ENCODE peak calls at places on chromosome 18, in nine cellular contexts. M is HFF-Myc, Z is WTC11, W is DND-41, V is GM10248, P is GM06990, R is activated B cell treated with CpG ODN at 0.5 μM for 24 hours, L is HepG2, H is colonic mucosa. X is an unnamed sample.

GRCh38 chr18:8462651-8463185 is 146.5 kb upstream of the RAB12 start:
- DNase-seq in M (no peak), Z (no peak), W (no peak), V (no peak), P (no peak), R (no peak), L (peak), H (no peak), X (no peak)

GRCh38 chr18:61939032-61939674 is 46.3 kb upstream of the RNF152 start:
- DNase-seq in M (no peak), Z (no peak), W (no peak), V (no peak), P (no peak), R (no peak), L (no peak), H (no peak), X (no peak)

GRCh38 chr18:33152376-33152775 is 288.1 kb downstream of the CCDC178 start:
- DNase-seq in M (no peak), Z (no peak), W (no peak), V (no peak), P (no peak), R (no peak), L (no peak), H (no peak), X (no peak)

GRCh38 chr18:59814872-59815271 is 84.9 kb upstream of the PMAIP1 start:
- DNase-seq in M (peak), Z (no peak), W (no peak), V (no peak), P (no peak), R (no peak), L (no peak), H (no peak), X (no peak)

GRCh38 chr18:43719264-43719795 is 442.0 kb upstream of the SYT4 start:
- DNase-seq in M (no peak), Z (no peak), W (no peak), V (no peak), P (no peak), R (no peak), L (no peak), H (no peak), X (no peak)

GRCh38 chr18:28837100-28837499 is 660.2 kb upstream of the CDH2 start:
- DNase-seq in M (no peak), Z (no peak), W (no peak), V (no peak), P (no peak), R (no peak), L (no peak), H (no peak), X (no peak)

GRCh38 chr18:77147418-77147852 is 14.9 kb upstream of the MBP start:
- DNase-seq in M (no peak), Z (no peak), W (no peak), V (no peak), P (no peak), R (peak), L (no peak), H (no peak), X (no peak)

GRCh38 chr18:21241224-21242131 is 554 bp upstream of the GREB1L start:
- DNase-seq in M (no peak), Z (peak), W (no peak), V (no peak), P (no peak), R (no peak), L (no peak), H (peak), X (peak)

GRCh38 chr18:10420561-10421352 is 33.7 kb upstream of the APCDD1 start:
- DNase-seq in M (no peak), Z (no peak), W (no peak), V (no peak), P (no peak), R (no peak), L (no peak), H (no peak), X (no peak)

GRCh38 chr18:40072761-40073160 is 1882.3 kb upstream of the PIK3C3 start:
- DNase-seq in M (no peak), Z (no peak), W (no peak), V (no peak), P (no peak), R (no peak), L (no peak), H (no peak), X (no peak)

DNA sequence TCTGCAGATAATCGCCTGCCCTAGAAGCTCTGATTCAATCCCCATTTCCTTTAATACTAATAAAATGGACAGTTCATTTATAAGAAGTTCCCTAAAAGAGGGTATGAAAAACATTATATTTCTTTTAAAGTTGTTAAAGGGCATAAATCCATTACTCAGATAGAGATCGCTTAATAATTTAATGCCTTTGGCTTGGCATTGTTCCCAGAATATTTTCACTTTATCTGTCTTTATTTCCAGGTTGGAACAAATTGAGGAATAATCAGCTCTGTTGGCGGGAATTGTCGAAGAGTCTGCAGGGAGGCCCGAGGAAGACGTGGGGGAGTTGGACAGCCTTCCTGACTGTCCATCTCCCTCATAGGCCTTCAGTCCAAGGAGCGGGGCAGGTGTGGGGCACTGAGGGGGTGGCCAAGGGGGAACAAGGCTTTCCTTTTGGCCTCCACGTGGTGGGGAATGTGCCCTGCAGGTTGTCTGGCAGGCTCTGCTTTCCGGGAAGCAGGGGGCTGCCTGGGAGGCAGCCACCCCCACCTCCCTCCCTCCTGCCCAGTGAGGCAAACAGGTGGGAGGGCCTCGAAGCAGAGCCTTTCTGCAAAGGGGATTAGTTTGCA is 179.6 kb downstream of the ZBTB7C start:
- DNase-seq in M (no peak), Z (peak), W (no peak), V (no peak), P (no peak), R (no peak), L (no peak), H (no peak), X (no peak)
- TF ChIP-seq CTCF in M (no peak), Z (no peak), W (no peak), V (no peak), P (no peak), R (no peak), L (no peak), H (no peak), X (no peak)

GRCh38 chr18:70235478-70235877 is 30.0 kb upstream of the RTTN start:
- DNase-seq in M (no peak), Z (no peak), W (no peak), V (no peak), P (no peak), R (no peak), L (no peak), H (no peak), X (no peak)
- TF ChIP-seq CTCF in M (no peak), Z (no peak), W (no peak), V (no peak), P (no peak), R (no peak), L (no peak), H (no peak), X (no peak)

GRCh38 chr18:57859314-57859713 is 56.2 kb upstream of the ATP8B1 start:
- DNase-seq in M (no peak), Z (peak), W (peak), V (peak), P (no peak), R (no peak), L (peak), H (peak), X (no peak)
- TF ChIP-seq CTCF in M (peak), Z (peak), W (peak), V (peak), P (peak), R (no peak), L (peak), H (peak), X (peak)

GRCh38 chr18:12767580-12768155 is 64.8 kb downstream of the PSMG2 start:
- DNase-seq in M (no peak), Z (no peak), W (peak), V (no peak), P (no peak), R (no peak), L (peak), H (no peak), X (no peak)

GRCh38 chr18:12768622-12769021 is 65.8 kb downstream of the PSMG2 start:
- DNase-seq in M (no peak), Z (no peak), W (peak), V (no peak), P (no peak), R (no peak), L (no peak), H (no peak), X (no peak)

GRCh38 chr18:12765586-12765985 is 62.7 kb downstream of the PSMG2 start:
- DNase-seq in M (no peak), Z (no peak), W (no peak), V (no peak), P (no peak), R (no peak), L (no peak), H (no peak), X (no peak)

GRCh38 chr18:12765127-12765526 is 62.3 kb downstream of the PSMG2 start:
- DNase-seq in M (no peak), Z (no peak), W (no peak), V (no peak), P (no peak), R (no peak), L (no peak), H (no peak), X (no peak)

GRCh38 chr18:12766986-12767433 is 64.2 kb downstream of the PSMG2 start:
- DNase-seq in M (no peak), Z (peak), W (peak), V (no peak), P (no peak), R (no peak), L (peak), H (no peak), X (peak)
- TF ChIP-seq CTCF in M (no peak), Z (no peak), W (peak), V (no peak), P (no peak), R (no peak), L (peak), H (no peak), X (peak)

DNA sequence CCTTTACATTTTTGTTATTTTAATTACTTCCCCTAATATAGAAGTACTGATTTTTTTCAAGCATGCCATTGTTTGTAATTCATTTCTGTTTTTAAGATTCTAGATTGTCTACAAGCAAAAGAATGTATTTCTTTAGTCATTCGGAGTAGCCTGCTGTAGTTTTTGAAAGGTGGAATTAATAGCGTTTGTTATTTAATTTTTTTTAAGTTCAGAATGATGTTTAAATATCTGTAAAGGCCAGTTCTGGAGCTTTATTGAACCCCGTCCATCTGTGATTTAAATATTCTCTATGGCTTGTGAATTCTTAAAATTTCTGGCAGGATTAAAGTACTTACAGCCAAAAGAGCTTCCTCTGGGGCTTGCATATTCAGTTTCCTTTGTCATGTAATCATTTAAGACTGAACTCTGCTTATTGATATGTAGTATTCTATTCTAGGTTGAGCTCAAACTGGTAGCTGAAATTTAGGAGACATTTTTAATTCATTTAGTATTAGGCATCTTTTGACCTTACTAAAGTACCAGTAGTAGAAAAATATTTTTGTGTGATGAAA is 5.2 kb downstream of the TGIF1 start:
- DNase-seq in M (no peak), Z (no peak), W (no peak), V (no peak), P (no peak), R (no peak), L (no peak), H (no peak), X (no peak)
- TF ChIP-seq CTCF in M (no peak), Z (no peak), W (no peak), V (no peak), P (no peak), R (peak), L (no peak), H (no peak), X (no peak)

DNA sequence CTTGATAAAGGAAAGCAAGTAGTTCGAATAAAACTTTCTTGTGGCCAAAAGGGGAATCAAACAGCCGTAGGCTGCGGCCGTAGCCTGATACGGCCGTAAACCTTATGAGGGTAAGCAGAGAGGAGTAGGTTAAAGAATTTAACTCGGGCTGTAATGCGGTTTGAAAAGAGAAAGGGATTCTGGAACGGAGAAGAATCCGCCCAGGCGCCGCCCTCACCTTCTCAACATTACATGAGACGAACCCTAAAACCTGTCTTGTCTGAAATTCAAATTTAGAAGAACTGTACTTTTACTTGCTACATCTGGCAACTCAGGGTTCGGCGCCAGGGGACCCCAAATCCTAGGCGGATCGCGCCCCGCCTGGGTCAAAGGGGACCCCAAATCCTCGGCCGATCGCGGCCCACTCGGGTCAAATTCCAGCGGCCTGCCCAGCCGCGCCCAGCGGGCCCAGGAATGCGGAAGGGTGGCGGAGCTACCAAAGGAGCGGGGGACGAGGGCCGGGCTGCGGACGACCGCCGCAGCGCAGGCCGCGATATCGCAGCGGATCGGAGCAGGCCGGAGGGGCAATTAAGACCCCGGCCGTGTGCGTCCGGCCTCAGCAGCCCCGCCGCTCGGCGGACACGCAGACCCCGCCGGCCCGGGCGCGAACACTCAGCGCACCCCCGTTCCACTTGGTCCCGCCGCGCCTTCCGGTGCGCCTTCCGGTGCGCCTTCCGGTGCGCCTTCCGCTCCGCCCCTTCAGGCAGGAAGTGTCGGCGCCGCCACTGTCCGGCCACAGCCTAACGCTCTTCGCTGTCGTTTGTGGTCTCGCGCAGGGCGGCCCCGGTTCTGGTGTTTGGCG is at the start of gene MYL12B:
- DNase-seq in M (no peak), Z (peak), W (peak), V (peak), P (peak), R (peak), L (peak), H (peak), X (peak)
- TF ChIP-seq CTCF in M (no peak), Z (no peak), W (no peak), V (no peak), P (no peak), R (no peak), L (no peak), H (no peak), X (peak)

DNA sequence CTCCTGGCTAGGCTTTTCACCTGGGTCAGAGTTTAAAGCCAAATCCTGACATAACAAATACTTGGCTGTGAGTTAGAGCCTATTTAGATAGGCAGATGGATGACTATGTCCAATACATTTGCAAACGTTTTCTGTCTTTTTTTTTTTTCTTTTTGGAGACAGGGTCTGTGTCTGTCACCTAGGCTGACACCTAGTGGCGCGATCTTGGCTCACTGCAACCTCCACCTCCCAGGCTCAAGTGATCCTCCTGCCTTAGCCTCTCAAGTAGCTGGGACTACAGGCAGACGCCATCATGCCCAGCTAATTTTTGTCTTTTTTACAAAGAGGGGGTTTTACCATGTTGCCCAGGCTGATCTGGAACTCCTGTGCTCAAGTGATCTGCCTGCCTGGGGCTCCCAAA is 124.8 kb downstream of the DYM start:
- DNase-seq in M (no peak), Z (peak), W (peak), V (no peak), P (no peak), R (no peak), L (peak), H (no peak), X (no peak)
- TF ChIP-seq CTCF in M (peak), Z (no peak), W (peak), V (no peak), P (peak), R (no peak), L (peak), H (no peak), X (peak)